ENCODE peak calls at places on chromosomes 16 and 17, in nine cellular contexts. O is pancreas; S is fibroblast of lung; P is amniotic epithelial cell; U is non-pigmented ciliary epithelial cell; J is GM12865; H is C1 segment of cervical spinal cord; G is AG08395; W is activated naive CD8-positive, alpha-beta T cell treated with anti-CD3 and anti-CD28 coated beads, Interleukin-2, amount 50 U/mL, for 24 hours. D is an unnamed sample.

GRCh38 chr16:667113-667779 is 686 bp upstream of the RHOT2 start:
- DNase-seq in G (no peak), P (no peak), S (no peak), U (no peak), J (no peak), H (no peak), W (no peak), O (peak), D (no peak)

GRCh38 chr17:11503292-11503691 is 95.0 kb upstream of the DNAH9 start:
- DNase-seq in W (no peak), O (no peak), H (no peak), J (no peak), S (no peak), G (no peak), P (no peak), U (no peak), D (no peak)

GRCh38 chr17:1495265-1495664 is 2.8 kb upstream of the MYO1C start:
- DNase-seq in G (peak), W (no peak), P (peak), O (no peak), S (no peak), H (no peak), U (no peak), J (no peak), D (no peak)

GRCh38 chr16:22859925-22860324 is 46.0 kb downstream of the HS3ST2 start:
- DNase-seq in H (no peak), O (no peak), W (no peak), U (no peak), J (no peak), P (no peak), S (no peak), G (no peak), D (no peak)

GRCh38 chr17:61474934-61475333 is 22.7 kb downstream of the TBX4 start:
- DNase-seq in O (no peak), G (no peak), S (no peak), U (no peak), H (no peak), J (no peak), P (no peak), W (no peak), D (no peak)

GRCh38 chr16:3879258-3879886 is 1.1 kb downstream of the CREBBP start:
- DNase-seq in O (peak), J (no peak), H (no peak), P (peak), U (no peak), W (peak), S (no peak), G (no peak), D (peak)

GRCh38 chr16:22093952-22094351 is 1.6 kb downstream of the VWA3A start:
- DNase-seq in O (no peak), J (no peak), S (no peak), H (no peak), G (no peak), P (no peak), U (no peak), W (no peak), D (no peak)

GRCh38 chr17:81599719-81600486 is 37.0 kb downstream of the NPLOC4 start:
- DNase-seq in H (no peak), P (peak), S (peak), U (no peak), W (no peak), J (no peak), G (peak), O (no peak), D (no peak)

GRCh38 chr16:50025544-50025931 is 513 bp downstream of the CNEP1R1 start:
- DNase-seq in H (no peak), W (no peak), P (peak), S (no peak), U (no peak), O (no peak), J (peak), G (peak), D (peak)

GRCh38 chr17:78417531-78417909 is 39.1 kb downstream of the PGS1 start:
- DNase-seq in O (peak), H (no peak), W (no peak), U (no peak), P (no peak), G (no peak), J (no peak), S (no peak), D (no peak)

GRCh38 chr17:42340691-42341127 is 47.5 kb downstream of the STAT3 start:
- DNase-seq in J (peak), O (no peak), S (no peak), W (peak), P (no peak), G (no peak), U (no peak), H (no peak), D (no peak)

GRCh38 chr17:50875074-50875473 is 8.9 kb upstream of the TOB1 start:
- DNase-seq in G (no peak), U (no peak), P (no peak), J (no peak), H (no peak), S (no peak), W (no peak), O (no peak), D (no peak)

GRCh38 chr16:11412175-11412904 is 67.1 kb downstream of the RMI2 start:
- DNase-seq in J (peak), O (peak), H (no peak), G (no peak), W (no peak), S (no peak), U (no peak), P (no peak), D (no peak)

GRCh38 chr16:78709137-78709871 is 609.9 kb downstream of the WWOX start:
- DNase-seq in S (no peak), W (no peak), H (no peak), J (no peak), U (no peak), P (no peak), O (no peak), G (no peak), D (no peak)

GRCh38 chr17:74759941-74760340 is 11.5 kb downstream of the NHERF1 start:
- DNase-seq in S (no peak), P (no peak), J (no peak), O (peak), G (no peak), W (no peak), U (no peak), H (no peak), D (no peak)

GRCh38 chr17:8459109-8459508 is 23.4 kb downstream of the NDEL1 start:
- DNase-seq in J (no peak), W (no peak), G (no peak), O (no peak), H (no peak), S (no peak), P (no peak), U (no peak), D (no peak)

GRCh38 chr16:57624806-57625500 is 3.5 kb upstream of the ADGRG1 start:
- DNase-seq in O (peak), P (no peak), S (peak), H (peak), G (no peak), J (no peak), U (no peak), W (no peak), D (no peak)

GRCh38 chr17:33112763-33113162 is 121.1 kb downstream of the SPACA3 start:
- DNase-seq in U (no peak), W (no peak), P (no peak), O (no peak), J (no peak), H (no peak), G (peak), S (peak), D (no peak)

GRCh38 chr16:50626868-50627267 is 54.2 kb downstream of the SNX20 start:
- DNase-seq in P (no peak), U (no peak), S (no peak), O (no peak), W (no peak), J (no peak), G (no peak), H (no peak), D (peak)

GRCh38 chr17:50679008-50679544 is 28.6 kb downstream of the ANKRD40 start:
- DNase-seq in G (no peak), H (no peak), U (no peak), S (no peak), O (no peak), J (no peak), W (no peak), P (no peak), D (no peak)

D was measured in KBM-7.